ENCODE peak calls at places on chromosomes 13 and 19, in ten cellular contexts. One of them, this sample, is unnamed.

GRCh38 chr19:9580728-9581127 is 3.6 kb downstream of the ZNF121 start:
- DNase-seq in B cell: no peak
- DNase-seq in activated CD8-positive, alpha-beta T cell treated with anti-CD3 and anti-CD28 coated beads, Interleukin-2, amount 10 ng/mL, durations not matched to agents 7 days and 5 days: no peak
- DNase-seq in mucosa of gallbladder: no peak
- DNase-seq in body of pancreas: no peak
- DNase-seq in NCI-H69: no peak
- DNase-seq in cardiac septum: no peak
- DNase-seq in fibroblast of the aortic adventitia: no peak
- DNase-seq in PC-9: no peak
- DNase-seq in cardiac fibroblast: no peak
- DNase-seq in this sample: no peak

GRCh38 chr13:93226623-93227279 is at the start of gene GPC6:
- DNase-seq in B cell: no peak
- DNase-seq in activated CD8-positive, alpha-beta T cell treated with anti-CD3 and anti-CD28 coated beads, Interleukin-2, amount 10 ng/mL, durations not matched to agents 7 days and 5 days: no peak
- DNase-seq in mucosa of gallbladder: peak; percentile 48
- DNase-seq in body of pancreas: no peak
- DNase-seq in NCI-H69: peak; percentile 99
- DNase-seq in cardiac septum: no peak
- DNase-seq in fibroblast of the aortic adventitia: peak; percentile 98
- DNase-seq in PC-9: peak; percentile 37
- DNase-seq in cardiac fibroblast: peak; percentile 96
- DNase-seq in this sample: peak; percentile 75

GRCh38 chr19:46786236-46787039 is 2.0 kb downstream of the SLC1A5 start:
- DNase-seq in B cell: peak; percentile 80
- DNase-seq in activated CD8-positive, alpha-beta T cell treated with anti-CD3 and anti-CD28 coated beads, Interleukin-2, amount 10 ng/mL, durations not matched to agents 7 days and 5 days: peak; percentile 91
- DNase-seq in mucosa of gallbladder: peak; percentile 67
- DNase-seq in body of pancreas: peak; percentile 67
- DNase-seq in NCI-H69: peak; percentile 43
- DNase-seq in cardiac septum: peak; percentile 90
- DNase-seq in fibroblast of the aortic adventitia: peak; percentile 90
- DNase-seq in PC-9: peak; percentile 90
- DNase-seq in cardiac fibroblast: peak; percentile 81
- DNase-seq in this sample: no peak

GRCh38 chr19:52542984-52543664 is 15.7 kb downstream of the ZNF808 start:
- DNase-seq in B cell: no peak
- DNase-seq in activated CD8-positive, alpha-beta T cell treated with anti-CD3 and anti-CD28 coated beads, Interleukin-2, amount 10 ng/mL, durations not matched to agents 7 days and 5 days: peak; percentile 70
- DNase-seq in mucosa of gallbladder: no peak
- DNase-seq in body of pancreas: no peak
- DNase-seq in NCI-H69: no peak
- DNase-seq in cardiac septum: no peak
- DNase-seq in fibroblast of the aortic adventitia: no peak
- DNase-seq in PC-9: no peak
- DNase-seq in cardiac fibroblast: no peak
- DNase-seq in this sample: no peak

GRCh38 chr19:40549007-40549708 is 27.5 kb upstream of the SHKBP1 start:
- DNase-seq in B cell: peak; percentile 79
- DNase-seq in activated CD8-positive, alpha-beta T cell treated with anti-CD3 and anti-CD28 coated beads, Interleukin-2, amount 10 ng/mL, durations not matched to agents 7 days and 5 days: peak; percentile 77
- DNase-seq in mucosa of gallbladder: no peak
- DNase-seq in body of pancreas: peak; percentile 60
- DNase-seq in NCI-H69: peak; percentile 88
- DNase-seq in cardiac septum: no peak
- DNase-seq in fibroblast of the aortic adventitia: peak; percentile 27
- DNase-seq in PC-9: no peak
- DNase-seq in cardiac fibroblast: peak; percentile 53
- DNase-seq in this sample: peak; percentile 69

GRCh38 chr19:33552191-33552927 is 30.8 kb upstream of the PEPD start:
- DNase-seq in B cell: no peak
- DNase-seq in activated CD8-positive, alpha-beta T cell treated with anti-CD3 and anti-CD28 coated beads, Interleukin-2, amount 10 ng/mL, durations not matched to agents 7 days and 5 days: no peak
- DNase-seq in mucosa of gallbladder: no peak
- DNase-seq in body of pancreas: no peak
- DNase-seq in NCI-H69: no peak
- DNase-seq in cardiac septum: no peak
- DNase-seq in fibroblast of the aortic adventitia: no peak
- DNase-seq in PC-9: no peak
- DNase-seq in cardiac fibroblast: no peak
- DNase-seq in this sample: no peak

GRCh38 chr19:45251452-45252354 is 632 bp downstream of the MARK4 start:
- DNase-seq in B cell: peak; percentile 69
- DNase-seq in activated CD8-positive, alpha-beta T cell treated with anti-CD3 and anti-CD28 coated beads, Interleukin-2, amount 10 ng/mL, durations not matched to agents 7 days and 5 days: peak; percentile 30
- DNase-seq in mucosa of gallbladder: no peak
- DNase-seq in body of pancreas: peak; percentile 21
- DNase-seq in NCI-H69: peak; percentile 42
- DNase-seq in cardiac septum: no peak
- DNase-seq in fibroblast of the aortic adventitia: peak; percentile 11
- DNase-seq in PC-9: no peak
- DNase-seq in cardiac fibroblast: peak; percentile 35
- DNase-seq in this sample: no peak

GRCh38 chr19:29211562-29212416 is 1.2 kb downstream of the UQCRFS1 start:
- DNase-seq in B cell: no peak
- DNase-seq in activated CD8-positive, alpha-beta T cell treated with anti-CD3 and anti-CD28 coated beads, Interleukin-2, amount 10 ng/mL, durations not matched to agents 7 days and 5 days: peak; percentile 37
- DNase-seq in mucosa of gallbladder: no peak
- DNase-seq in body of pancreas: no peak
- DNase-seq in NCI-H69: no peak
- DNase-seq in cardiac septum: no peak
- DNase-seq in fibroblast of the aortic adventitia: peak; percentile 25
- DNase-seq in PC-9: no peak
- DNase-seq in cardiac fibroblast: peak; percentile 17
- DNase-seq in this sample: no peak

GRCh38 chr13:78468546-78469060 is 134.7 kb downstream of the POU4F1 start:
- DNase-seq in B cell: no peak
- DNase-seq in activated CD8-positive, alpha-beta T cell treated with anti-CD3 and anti-CD28 coated beads, Interleukin-2, amount 10 ng/mL, durations not matched to agents 7 days and 5 days: no peak
- DNase-seq in mucosa of gallbladder: no peak
- DNase-seq in body of pancreas: no peak
- DNase-seq in NCI-H69: no peak
- DNase-seq in cardiac septum: no peak
- DNase-seq in fibroblast of the aortic adventitia: no peak
- DNase-seq in PC-9: no peak
- DNase-seq in cardiac fibroblast: no peak
- DNase-seq in this sample: no peak

GRCh38 chr19:12937243-12938053 is 961 bp upstream of the CALR start:
- DNase-seq in B cell: peak; percentile 33
- DNase-seq in activated CD8-positive, alpha-beta T cell treated with anti-CD3 and anti-CD28 coated beads, Interleukin-2, amount 10 ng/mL, durations not matched to agents 7 days and 5 days: no peak
- DNase-seq in mucosa of gallbladder: peak; percentile 66
- DNase-seq in body of pancreas: peak; percentile 67
- DNase-seq in NCI-H69: peak; percentile 96
- DNase-seq in cardiac septum: no peak
- DNase-seq in fibroblast of the aortic adventitia: no peak
- DNase-seq in PC-9: peak; percentile 49
- DNase-seq in cardiac fibroblast: no peak
- DNase-seq in this sample: no peak

GRCh38 chr19:51084505-51084904 is 1.8 kb upstream of the KLK14 start:
- DNase-seq in B cell: no peak
- DNase-seq in activated CD8-positive, alpha-beta T cell treated with anti-CD3 and anti-CD28 coated beads, Interleukin-2, amount 10 ng/mL, durations not matched to agents 7 days and 5 days: no peak
- DNase-seq in mucosa of gallbladder: no peak
- DNase-seq in body of pancreas: no peak
- DNase-seq in NCI-H69: no peak
- DNase-seq in cardiac septum: no peak
- DNase-seq in fibroblast of the aortic adventitia: no peak
- DNase-seq in PC-9: no peak
- DNase-seq in cardiac fibroblast: no peak
- DNase-seq in this sample: no peak

GRCh38 chr13:96621634-96622033 is 372.6 kb downstream of the OXGR1 start:
- DNase-seq in B cell: no peak
- DNase-seq in activated CD8-positive, alpha-beta T cell treated with anti-CD3 and anti-CD28 coated beads, Interleukin-2, amount 10 ng/mL, durations not matched to agents 7 days and 5 days: no peak
- DNase-seq in mucosa of gallbladder: no peak
- DNase-seq in body of pancreas: no peak
- DNase-seq in NCI-H69: no peak
- DNase-seq in cardiac septum: no peak
- DNase-seq in fibroblast of the aortic adventitia: no peak
- DNase-seq in PC-9: no peak
- DNase-seq in cardiac fibroblast: no peak
- DNase-seq in this sample: no peak

GRCh38 chr13:25037057-25037813 is 58.7 kb upstream of the PABPC3 start:
- DNase-seq in B cell: peak; percentile 56
- DNase-seq in activated CD8-positive, alpha-beta T cell treated with anti-CD3 and anti-CD28 coated beads, Interleukin-2, amount 10 ng/mL, durations not matched to agents 7 days and 5 days: peak; percentile 67
- DNase-seq in mucosa of gallbladder: peak; percentile 57
- DNase-seq in body of pancreas: peak; percentile 65
- DNase-seq in NCI-H69: peak; percentile 43
- DNase-seq in cardiac septum: no peak
- DNase-seq in fibroblast of the aortic adventitia: peak; percentile 74
- DNase-seq in PC-9: peak; percentile 38
- DNase-seq in cardiac fibroblast: peak; percentile 78
- DNase-seq in this sample: peak; percentile 56

GRCh38 chr13:35474551-35474950 is 1.9 kb downstream of the MAB21L1 start:
- DNase-seq in B cell: no peak
- DNase-seq in activated CD8-positive, alpha-beta T cell treated with anti-CD3 and anti-CD28 coated beads, Interleukin-2, amount 10 ng/mL, durations not matched to agents 7 days and 5 days: no peak
- DNase-seq in mucosa of gallbladder: no peak
- DNase-seq in body of pancreas: no peak
- DNase-seq in NCI-H69: no peak
- DNase-seq in cardiac septum: no peak
- DNase-seq in fibroblast of the aortic adventitia: peak; percentile 43
- DNase-seq in PC-9: no peak
- DNase-seq in cardiac fibroblast: no peak
- DNase-seq in this sample: no peak

GRCh38 chr19:35931874-35932202 is 4.3 kb upstream of the LRFN3 start:
- DNase-seq in B cell: no peak
- DNase-seq in activated CD8-positive, alpha-beta T cell treated with anti-CD3 and anti-CD28 coated beads, Interleukin-2, amount 10 ng/mL, durations not matched to agents 7 days and 5 days: no peak
- DNase-seq in mucosa of gallbladder: no peak
- DNase-seq in body of pancreas: no peak
- DNase-seq in NCI-H69: no peak
- DNase-seq in cardiac septum: no peak
- DNase-seq in fibroblast of the aortic adventitia: no peak
- DNase-seq in PC-9: no peak
- DNase-seq in cardiac fibroblast: no peak
- DNase-seq in this sample: no peak

GRCh38 chr13:73945871-73946270 is 188.3 kb downstream of the KLF12 start:
- DNase-seq in B cell: no peak
- DNase-seq in activated CD8-positive, alpha-beta T cell treated with anti-CD3 and anti-CD28 coated beads, Interleukin-2, amount 10 ng/mL, durations not matched to agents 7 days and 5 days: no peak
- DNase-seq in mucosa of gallbladder: no peak
- DNase-seq in body of pancreas: no peak
- DNase-seq in NCI-H69: no peak
- DNase-seq in cardiac septum: no peak
- DNase-seq in fibroblast of the aortic adventitia: peak; percentile 45
- DNase-seq in PC-9: no peak
- DNase-seq in cardiac fibroblast: peak; percentile 21
- DNase-seq in this sample: no peak

GRCh38 chr19:48403606-48404005 is 10.1 kb downstream of the GRIN2D start:
- DNase-seq in B cell: peak; percentile 78
- DNase-seq in activated CD8-positive, alpha-beta T cell treated with anti-CD3 and anti-CD28 coated beads, Interleukin-2, amount 10 ng/mL, durations not matched to agents 7 days and 5 days: peak; percentile 83
- DNase-seq in mucosa of gallbladder: peak; percentile 47
- DNase-seq in body of pancreas: peak; percentile 41
- DNase-seq in NCI-H69: peak; percentile 77
- DNase-seq in cardiac septum: no peak
- DNase-seq in fibroblast of the aortic adventitia: peak; percentile 51
- DNase-seq in PC-9: peak; percentile 35
- DNase-seq in cardiac fibroblast: peak; percentile 75
- DNase-seq in this sample: no peak

GRCh38 chr13:109760372-109760771 is 26.0 kb downstream of the IRS2 start:
- DNase-seq in B cell: no peak
- DNase-seq in activated CD8-positive, alpha-beta T cell treated with anti-CD3 and anti-CD28 coated beads, Interleukin-2, amount 10 ng/mL, durations not matched to agents 7 days and 5 days: no peak
- DNase-seq in mucosa of gallbladder: no peak
- DNase-seq in body of pancreas: no peak
- DNase-seq in NCI-H69: no peak
- DNase-seq in cardiac septum: no peak
- DNase-seq in fibroblast of the aortic adventitia: no peak
- DNase-seq in PC-9: no peak
- DNase-seq in cardiac fibroblast: no peak
- DNase-seq in this sample: no peak

GRCh38 chr19:52170863-52171320 is 529 bp downstream of the ZNF836 start:
- DNase-seq in B cell: peak; percentile 30
- DNase-seq in activated CD8-positive, alpha-beta T cell treated with anti-CD3 and anti-CD28 coated beads, Interleukin-2, amount 10 ng/mL, durations not matched to agents 7 days and 5 days: no peak
- DNase-seq in mucosa of gallbladder: no peak
- DNase-seq in body of pancreas: peak; percentile 25
- DNase-seq in NCI-H69: peak; percentile 68
- DNase-seq in cardiac septum: no peak
- DNase-seq in fibroblast of the aortic adventitia: no peak
- DNase-seq in PC-9: no peak
- DNase-seq in cardiac fibroblast: peak; percentile 2
- DNase-seq in this sample: no peak

This sample was measured in NT2/D1.